ENCODE peak calls at places on chromosome 5, in ten cellular contexts. D, N, E, K, P, V, W, A, J and H are unnamed samples.
A peak's percentile ranks its signal among the peaks of the same experiment; 100 is the strongest.

GRCh38 chr5:125283372-125283771 is 536.9 kb upstream of the ZNF608 start:
- DNase-seq in D (no peak), N (no peak), E (no peak), K (no peak), P (no peak), V (no peak), W (no peak), A (no peak), J (no peak), H (no peak)

GRCh38 chr5:51388488-51389325 is 5.5 kb downstream of the ISL1 start:
- DNase-seq in D (no peak), N (no peak), E (no peak), K (no peak), P (no peak), V (no peak), W (no peak), A (no peak), J (no peak), H (no peak)

GRCh38 chr5:104635216-104635615 is 1072.6 kb upstream of the NUDT12 start:
- DNase-seq in D (no peak), N (no peak), E (no peak), K (no peak), P (no peak), V (no peak), W (no peak), A (no peak), J (no peak), H (peak; percentile 35)

GRCh38 chr5:102453716-102454115 is 45.1 kb downstream of the SLCO6A1 start:
- DNase-seq in D (no peak), N (no peak), E (no peak), K (no peak), P (no peak), V (no peak), W (no peak), A (peak; percentile 70), J (no peak), H (peak; percentile 29)

GRCh38 chr5:147452137-147452838 is 57.6 kb downstream of the DPYSL3 start:
- DNase-seq in D (no peak), N (no peak), E (no peak), K (no peak), P (no peak), V (no peak), W (peak; percentile 8), A (no peak), J (no peak), H (peak; percentile 40)

GRCh38 chr5:38941912-38942311 is 96.1 kb downstream of the OSMR start:
- DNase-seq in D (no peak), N (no peak), E (no peak), K (no peak), P (no peak), V (no peak), W (no peak), A (no peak), J (no peak), H (no peak)

GRCh38 chr5:151248651-151249050 is 4.3 kb upstream of the GM2A start:
- DNase-seq in D (no peak), N (no peak), E (no peak), K (no peak), P (no peak), V (no peak), W (no peak), A (no peak), J (no peak), H (no peak)

GRCh38 chr5:67102708-67103107 is 93.9 kb downstream of the CD180 start:
- DNase-seq in D (no peak), N (no peak), E (no peak), K (no peak), P (no peak), V (no peak), W (no peak), A (no peak), J (no peak), H (no peak)

GRCh38 chr5:58502032-58502431 is 10.8 kb downstream of the GAPT start:
- DNase-seq in D (no peak), N (no peak), E (no peak), K (no peak), P (no peak), V (no peak), W (no peak), A (no peak), J (no peak), H (no peak)

GRCh38 chr5:41508186-41508585 is 2.2 kb downstream of the PLCXD3 start:
- DNase-seq in D (no peak), N (no peak), E (no peak), K (no peak), P (no peak), V (no peak), W (no peak), A (peak; percentile 64), J (no peak), H (peak; percentile 54)

GRCh38 chr5:149144637-149145036 is 3.3 kb downstream of the ABLIM3 start:
- DNase-seq in D (no peak), N (no peak), E (no peak), K (no peak), P (no peak), V (no peak), W (no peak), A (no peak), J (no peak), H (no peak)

GRCh38 chr5:106488407-106488806 is 1182.3 kb downstream of the EFNA5 start:
- DNase-seq in D (no peak), N (no peak), E (no peak), K (no peak), P (no peak), V (no peak), W (no peak), A (no peak), J (no peak), H (no peak)

GRCh38 chr5:150109921-150110320 is 23.6 kb upstream of the CSF1R start:
- DNase-seq in D (no peak), N (no peak), E (no peak), K (no peak), P (no peak), V (no peak), W (no peak), A (no peak), J (no peak), H (peak; percentile 31)

GRCh38 chr5:154972476-154973080 is 31.7 kb downstream of the MRPL22 start:
- DNase-seq in D (peak; percentile 13), N (peak; percentile 1), E (no peak), K (peak; percentile 11), P (peak; percentile 47), V (no peak), W (peak; percentile 47), A (peak; percentile 30), J (no peak), H (peak; percentile 42)

GRCh38 chr5:178277866-178278265 is 45.3 kb upstream of the PHYKPL start:
- DNase-seq in D (no peak), N (no peak), E (no peak), K (no peak), P (no peak), V (no peak), W (no peak), A (no peak), J (no peak), H (no peak)

GRCh38 chr5:151126199-151126645 is 31.4 kb downstream of the ANXA6 start:
- DNase-seq in D (peak; percentile 57), N (peak; percentile 50), E (peak; percentile 77), K (peak; percentile 72), P (peak; percentile 21), V (peak; percentile 57), W (peak; percentile 85), A (peak; percentile 65), J (peak; percentile 60), H (peak; percentile 85)

GRCh38 chr5:115349001-115349817 is 52.8 kb upstream of the CCDC112 start:
- DNase-seq in D (peak; percentile 80), N (no peak), E (no peak), K (peak; percentile 81), P (peak; percentile 30), V (no peak), W (no peak), A (peak; percentile 80), J (no peak), H (peak; percentile 86)

GRCh38 chr5:76836181-76836580 is 13.6 kb upstream of the S100Z start:
- DNase-seq in D (no peak), N (no peak), E (no peak), K (no peak), P (no peak), V (no peak), W (no peak), A (no peak), J (no peak), H (peak; percentile 17)

GRCh38 chr5:5424736-5425135 is 2.3 kb downstream of the ICE1 start:
- DNase-seq in D (no peak), N (no peak), E (no peak), K (no peak), P (no peak), V (no peak), W (no peak), A (no peak), J (no peak), H (no peak)

GRCh38 chr5:154262376-154262775 is 71.8 kb downstream of the GALNT10 start:
- DNase-seq in D (no peak), N (no peak), E (no peak), K (no peak), P (no peak), V (no peak), W (no peak), A (no peak), J (no peak), H (no peak)

GRCh38 chr5:15645776-15646175 is 145.8 kb downstream of the FBXL7 start:
- DNase-seq in D (peak; percentile 6), N (no peak), E (no peak), K (no peak), P (no peak), V (no peak), W (no peak), A (no peak), J (no peak), H (no peak)

GRCh38 chr5:139638736-139639618 is 9.2 kb upstream of the CXXC5 start:
- DNase-seq in D (no peak), N (no peak), E (no peak), K (no peak), P (no peak), V (no peak), W (peak; percentile 63), A (no peak), J (no peak), H (no peak)

GRCh38 chr5:142206801-142207200 is 98.2 kb downstream of the NDFIP1 start:
- DNase-seq in D (no peak), N (no peak), E (no peak), K (no peak), P (no peak), V (no peak), W (no peak), A (no peak), J (no peak), H (no peak)

GRCh38 chr5:84870369-84870768 is 485.7 kb upstream of the EDIL3 start:
- DNase-seq in D (no peak), N (no peak), E (no peak), K (no peak), P (no peak), V (no peak), W (no peak), A (no peak), J (no peak), H (no peak)

GRCh38 chr5:124649548-124650501 is 96.6 kb downstream of the ZNF608 start:
- DNase-seq in D (peak; percentile 90), N (peak; percentile 5), E (peak; percentile 81), K (peak; percentile 70), P (peak; percentile 82), V (peak; percentile 25), W (no peak), A (peak; percentile 96), J (peak; percentile 66), H (peak; percentile 75)

GRCh38 chr5:168365581-168366081 is 74.2 kb downstream of the WWC1 start:
- DNase-seq in D (peak; percentile 68), N (no peak), E (no peak), K (peak; percentile 63), P (no peak), V (no peak), W (peak; percentile 11), A (no peak), J (no peak), H (no peak)

GRCh38 chr5:40929049-40929448 is 19.8 kb downstream of the C7 start:
- DNase-seq in D (no peak), N (no peak), E (no peak), K (no peak), P (no peak), V (no peak), W (no peak), A (no peak), J (no peak), H (no peak)

GRCh38 chr5:132473019-132473531 is 17.5 kb downstream of the IRF1 start:
- DNase-seq in D (no peak), N (no peak), E (no peak), K (no peak), P (no peak), V (no peak), W (no peak), A (no peak), J (peak; percentile 87), H (no peak)